ENCODE peak calls at places on chromosomes 7 and 10, in five cellular contexts. D, O, Z, T and I are unnamed samples.

GRCh38 chr10:126169899-126170298 is 218.4 kb downstream of the ADAM12 start:
- DNase-seq in T (no peak), O (no peak), D (no peak), Z (no peak), I (no peak)

GRCh38 chr10:6056411-6057135 is 5.6 kb downstream of the IL2RA start:
- DNase-seq in D (no peak), T (no peak), O (no peak), Z (no peak), I (no peak)

GRCh38 chr7:153921408-153921807 is 130.8 kb upstream of the DPP6 start:
- DNase-seq in T (no peak), D (no peak), O (no peak), Z (no peak), I (no peak)

GRCh38 chr7:143362126-143362961 is at the start of gene FAM131B:
- DNase-seq in T (no peak), Z (no peak), O (no peak), D (no peak), I (no peak)

GRCh38 chr10:58300676-58301075 is 31.7 kb downstream of the CISD1 start:
- DNase-seq in Z (no peak), O (no peak), T (no peak), D (no peak), I (no peak)

GRCh38 chr10:1151071-1152033 is 95.2 kb downstream of the WDR37 start:
- DNase-seq in Z (peak), O (peak), D (peak), T (no peak), I (no peak)

GRCh38 chr10:120365872-120366271 is 91.2 kb upstream of the PLPP4 start:
- DNase-seq in Z (peak), O (no peak), D (no peak), T (no peak), I (no peak)

GRCh38 chr10:71729023-71729649 is 9.6 kb upstream of the C10orf105 start:
- DNase-seq in D (no peak), O (peak), T (peak), Z (peak), I (no peak)

GRCh38 chr7:47047384-47047783 is 534.5 kb downstream of the TNS3 start:
- DNase-seq in T (no peak), O (no peak), D (no peak), Z (peak), I (no peak)

GRCh38 chr10:12730809-12731519 is 270.5 kb downstream of the CCDC3 start:
- DNase-seq in O (no peak), D (peak), Z (no peak), T (no peak), I (no peak)

GRCh38 chr7:87414400-87415188 is 60.9 kb downstream of the ABCB4 start:
- DNase-seq in D (peak), Z (peak), T (peak), O (no peak), I (no peak)

GRCh38 chr10:34526758-34527730 is 288.1 kb downstream of the PARD3 start:
- DNase-seq in O (no peak), D (peak), T (peak), Z (peak), I (no peak)

GRCh38 chr7:69276011-69276729 is 322.1 kb upstream of the AUTS2 start:
- DNase-seq in T (no peak), O (no peak), D (no peak), Z (no peak), I (no peak)

GRCh38 chr7:30168800-30169584 is 34.2 kb downstream of the MTURN start:
- DNase-seq in Z (peak), T (peak), O (no peak), D (peak), I (no peak)

GRCh38 chr10:99346247-99346646 is 17.1 kb downstream of the CNNM1 start:
- DNase-seq in O (no peak), T (peak), Z (peak), D (peak), I (no peak)

GRCh38 chr10:90846746-90847145 is 11.1 kb downstream of the HTR7 start:
- DNase-seq in T (no peak), O (no peak), Z (no peak), D (peak), I (no peak)

GRCh38 chr7:43112941-43113621 is 634 bp downstream of the HECW1 start:
- DNase-seq in D (peak), Z (peak), T (peak), O (no peak), I (no peak)

GRCh38 chr7:47724335-47724982 is 142.5 kb upstream of the TNS3 start:
- DNase-seq in O (peak), D (peak), T (peak), Z (peak), I (no peak)

GRCh38 chr10:125093199-125093841 is 67.0 kb downstream of the CTBP2 start:
- DNase-seq in Z (peak), O (no peak), D (peak), T (no peak), I (no peak)

GRCh38 chr7:71497233-71497946 is 365.4 kb downstream of the GALNT17 start:
- DNase-seq in Z (no peak), D (no peak), O (no peak), T (no peak), I (no peak)

GRCh38 chr7:147415991-147416390 is 1174.6 kb upstream of the C7orf33 start:
- DNase-seq in D (peak), O (no peak), Z (no peak), T (no peak), I (no peak)